ENCODE peak calls at places on chromosomes 6 and 20, in five cellular contexts. S is sciatic nerve; O is naive B cell; X is activated T-cell treated with anti-CD3 and anti-CD28 coated beads, Interleukin-2, amount 50 U/mL, for 72 hours; W is stimulated activated CD8-positive, alpha-beta memory T cell treated with anti-CD3 and anti-CD28 coated beads, Interleukin-15, amount 100 ng/mL, for 4 hours. F is an unnamed sample.

GRCh38 chr6:36824262-36824661 is 15.0 kb downstream of the CPNE5 start:
- DNase-seq in S (no peak), W (no peak), O (no peak), X (no peak), F (no peak)

GRCh38 chr20:31918471-31919105 is 33.3 kb downstream of the PDRG1 start:
- DNase-seq in O (no peak), W (no peak), X (no peak), S (peak), F (no peak)

GRCh38 chr20:60715172-60715571 is 536.9 kb upstream of the CDH4 start:
- DNase-seq in X (no peak), O (no peak), W (no peak), S (no peak), F (no peak)

GRCh38 chr20:61560361-61560853 is 308.3 kb downstream of the CDH4 start:
- DNase-seq in W (no peak), O (no peak), X (no peak), S (no peak), F (peak)

GRCh38 chr20:49132995-49133451 is 55.1 kb downstream of the STAU1 start:
- DNase-seq in O (peak), W (no peak), S (no peak), X (peak), F (no peak)

GRCh38 chr20:52303281-52303950 is 111.8 kb upstream of the ZFP64 start:
- DNase-seq in W (no peak), S (no peak), X (peak), O (no peak), F (no peak)

GRCh38 chr6:89369009-89369408 is 16.5 kb upstream of the UBE2J1 start:
- DNase-seq in W (no peak), O (no peak), X (no peak), S (peak), F (peak)

GRCh38 chr6:139027620-139028182 is 844 bp upstream of the ABRACL start:
- DNase-seq in X (peak), S (no peak), O (peak), W (no peak), F (no peak)

GRCh38 chr6:122207794-122208193 is 191.7 kb upstream of the HSF2 start:
- DNase-seq in O (no peak), S (no peak), W (no peak), X (no peak), F (no peak)

F was measured in MG63.